ENCODE peak calls at places on chromosomes 6 and 20, in eight cellular contexts. M is anterior cingulate cortex, T is bronchial epithelial cell, E is Peyer's patch, L is mucosa of descending colon, N is A549, Z is Daoy, J is GM23248. S is an unnamed sample.

GRCh38 chr20:32183947-32184635 is 23.5 kb downstream of the PLAGL2 start:
- DNase-seq in M (no peak), T (no peak), E (no peak), L (no peak), N (no peak), Z (no peak), J (no peak), S (no peak)

GRCh38 chr6:154969796-154970195 is 25.3 kb upstream of the TIAM2 start:
- DNase-seq in M (no peak), T (peak; percentile 65), E (no peak), L (no peak), N (no peak), Z (no peak), J (no peak), S (no peak)

GRCh38 chr20:23654005-23654404 is 16.2 kb upstream of the CST3 start:
- DNase-seq in M (no peak), T (peak; percentile 69), E (no peak), L (no peak), N (no peak), Z (no peak), J (no peak), S (no peak)

GRCh38 chr20:43832096-43832816 is 82.4 kb upstream of the TOX2 start:
- DNase-seq in M (no peak), T (no peak), E (no peak), L (no peak), N (no peak), Z (no peak), J (no peak), S (no peak)

GRCh38 chr20:62237772-62238568 is at the start of gene OSBPL2:
- DNase-seq in M (peak; percentile 98), T (peak; percentile 95), E (peak; percentile 100), L (peak; percentile 100), N (peak; percentile 98), Z (peak; percentile 98), J (peak; percentile 99), S (peak; percentile 95)

GRCh38 chr20:63230800-63231268 is 4.9 kb upstream of the BIRC7 start:
- DNase-seq in M (no peak), T (peak; percentile 39), E (no peak), L (peak; percentile 49), N (peak; percentile 56), Z (no peak), J (peak; percentile 87), S (peak; percentile 24)

GRCh38 chr6:147909645-147910044 is 401.2 kb downstream of the SAMD5 start:
- DNase-seq in M (no peak), T (peak; percentile 21), E (no peak), L (no peak), N (no peak), Z (peak; percentile 82), J (no peak), S (no peak)

GRCh38 chr6:16278048-16278724 is 39.8 kb downstream of the GMPR start:
- DNase-seq in M (no peak), T (peak; percentile 16), E (no peak), L (no peak), N (no peak), Z (peak; percentile 39), J (no peak), S (no peak)

GRCh38 chr6:131524695-131525336 is 48.2 kb upstream of the ARG1 start:
- DNase-seq in M (no peak), T (no peak), E (no peak), L (no peak), N (no peak), Z (no peak), J (no peak), S (no peak)

GRCh38 chr6:148723484-148723883 is 23.3 kb upstream of the UST start:
- DNase-seq in M (no peak), T (peak; percentile 54), E (no peak), L (no peak), N (no peak), Z (peak; percentile 66), J (peak; percentile 94), S (no peak)

GRCh38 chr20:23231561-23232218 is 118.9 kb upstream of the NXT1 start:
- DNase-seq in M (no peak), T (no peak), E (no peak), L (no peak), N (no peak), Z (peak; percentile 49), J (peak; percentile 72), S (no peak)

GRCh38 chr20:23142162-23143050 is 56.3 kb upstream of the CD93 start:
- DNase-seq in M (no peak), T (peak; percentile 69), E (no peak), L (no peak), N (no peak), Z (no peak), J (no peak), S (no peak)

GRCh38 chr20:45359406-45360148 is 3.4 kb upstream of the SYS1 start:
- DNase-seq in M (no peak), T (peak; percentile 84), E (no peak), L (no peak), N (no peak), Z (peak; percentile 76), J (peak; percentile 23), S (no peak)

GRCh38 chr6:129510930-129511329 is 199.0 kb downstream of the ARHGAP18 start:
- DNase-seq in M (no peak), T (no peak), E (no peak), L (no peak), N (no peak), Z (peak; percentile 28), J (no peak), S (no peak)

GRCh38 chr6:41040911-41041536 is 1.2 kb upstream of the TSPO2 start:
- DNase-seq in M (no peak), T (no peak), E (no peak), L (peak; percentile 44), N (no peak), Z (no peak), J (no peak), S (no peak)

GRCh38 chr6:2794171-2794730 is 29.1 kb downstream of the WRNIP1 start:
- DNase-seq in M (no peak), T (peak; percentile 79), E (no peak), L (no peak), N (no peak), Z (no peak), J (peak; percentile 37), S (no peak)

GRCh38 chr20:56988446-56988845 is 278.0 kb downstream of the BMP7 start:
- DNase-seq in M (no peak), T (no peak), E (no peak), L (no peak), N (no peak), Z (no peak), J (no peak), S (no peak)

GRCh38 chr6:53264337-53264736 is 84.4 kb downstream of the ELOVL5 start:
- DNase-seq in M (no peak), T (no peak), E (no peak), L (no peak), N (no peak), Z (no peak), J (no peak), S (no peak)

GRCh38 chr6:90039911-90040310 is 145.6 kb downstream of the GJA10 start:
- DNase-seq in M (no peak), T (no peak), E (no peak), L (no peak), N (no peak), Z (no peak), J (peak; percentile 42), S (no peak)

GRCh38 chr6:8268156-8268555 is 165.8 kb upstream of the EEF1E1 start:
- DNase-seq in M (no peak), T (peak; percentile 66), E (no peak), L (no peak), N (no peak), Z (no peak), J (no peak), S (no peak)

GRCh38 chr20:16821211-16822089 is 73.3 kb downstream of the OTOR start:
- DNase-seq in M (no peak), T (peak; percentile 47), E (no peak), L (no peak), N (peak; percentile 65), Z (peak; percentile 34), J (peak; percentile 67), S (no peak)

GRCh38 chr20:19913927-19914614 is 103.1 kb upstream of the NAA20 start:
- DNase-seq in M (no peak), T (peak; percentile 100), E (no peak), L (no peak), N (peak; percentile 62), Z (peak; percentile 77), J (peak; percentile 67), S (no peak)